ENCODE peak calls at places on chromosomes 3 and 15, in four cellular contexts. H, I, W and A are unnamed samples.
A peak's percentile ranks its signal among the peaks of the same experiment; 100 is the strongest.

GRCh38 chr3:125011941-125012340 is 43.9 kb downstream of the HEG1 start:
- DNase-seq in H (no peak), I (no peak), W (peak; percentile 40), A (no peak)

GRCh38 chr3:62939707-62940106 is 64.5 kb upstream of the CADPS start:
- DNase-seq in H (peak; percentile 68), I (no peak), W (no peak), A (no peak)

GRCh38 chr3:44058022-44058867 is 183.4 kb upstream of the TOPAZ1 start:
- DNase-seq in H (peak; percentile 18), I (no peak), W (peak; percentile 28), A (no peak)

GRCh38 chr15:66912001-66912400 is 153.4 kb upstream of the SMAD3 start:
- DNase-seq in H (no peak), I (no peak), W (no peak), A (no peak)

GRCh38 chr15:85760049-85760448 is 34.7 kb downstream of the KLHL25 start:
- DNase-seq in H (no peak), I (peak; percentile 57), W (no peak), A (no peak)

GRCh38 chr3:169861871-169862270 is 7.9 kb downstream of the LRRC31 start:
- DNase-seq in H (no peak), I (no peak), W (no peak), A (no peak)

GRCh38 chr3:173584834-173585831 is 187.6 kb downstream of the NLGN1 start:
- DNase-seq in H (peak; percentile 8), I (peak; percentile 72), W (peak; percentile 57), A (no peak)

GRCh38 chr3:134876836-134877235 is 81.8 kb downstream of the EPHB1 start:
- DNase-seq in H (no peak), I (no peak), W (no peak), A (no peak)

GRCh38 chr15:71391421-71392047 is 276.3 kb downstream of the THSD4 start:
- DNase-seq in H (no peak), I (no peak), W (no peak), A (no peak)

GRCh38 chr15:67183443-67184169 is 70.9 kb downstream of the AAGAB start:
- DNase-seq in H (no peak), I (peak; percentile 78), W (peak; percentile 78), A (no peak)

GRCh38 chr3:125054436-125055164 is 1.2 kb downstream of the HEG1 start:
- DNase-seq in H (no peak), I (no peak), W (peak; percentile 68), A (no peak)

GRCh38 chr3:14921811-14922705 is 25.3 kb upstream of the NR2C2 start:
- DNase-seq in H (no peak), I (no peak), W (peak; percentile 57), A (no peak)

GRCh38 chr3:37974121-37974927 is 16.3 kb upstream of the VILL start:
- DNase-seq in H (peak; percentile 78), I (no peak), W (peak; percentile 48), A (peak; percentile 89)

GRCh38 chr3:111159391-111159790 is 87.8 kb downstream of the NECTIN3 start:
- DNase-seq in H (no peak), I (no peak), W (peak; percentile 28), A (no peak)
- TF ChIP-seq POLR2A in H (no peak), I (no peak), W (no peak), A (no peak)

DNA sequence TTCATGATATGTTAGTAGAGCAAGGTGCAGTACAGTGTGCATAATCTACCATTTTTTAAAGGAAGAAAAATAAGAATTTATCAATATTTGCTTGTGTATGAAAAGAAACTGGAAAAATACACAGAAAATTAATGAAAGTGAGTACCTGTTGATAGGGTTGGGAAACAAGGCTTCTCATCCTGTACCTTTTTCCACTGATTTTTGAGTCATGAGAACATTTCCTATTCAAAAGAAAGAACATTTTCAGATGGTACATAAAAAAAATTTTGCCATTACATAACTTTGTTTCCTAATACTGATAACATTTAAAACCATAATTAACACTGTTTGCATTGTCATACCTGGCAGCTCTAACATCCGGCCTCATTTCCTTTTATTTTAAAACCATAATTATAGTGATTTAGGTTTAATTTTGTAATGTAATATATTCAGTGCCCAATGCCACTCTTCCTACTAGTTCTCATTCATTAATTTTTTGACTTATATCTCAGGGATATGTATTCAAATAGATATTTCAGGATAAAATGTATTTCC is 11.7 kb downstream of the NKTR start:
- DNase-seq in H (no peak), I (no peak), W (no peak), A (no peak)
- TF ChIP-seq POLR2A in H (no peak), I (no peak), W (no peak), A (no peak)

DNA sequence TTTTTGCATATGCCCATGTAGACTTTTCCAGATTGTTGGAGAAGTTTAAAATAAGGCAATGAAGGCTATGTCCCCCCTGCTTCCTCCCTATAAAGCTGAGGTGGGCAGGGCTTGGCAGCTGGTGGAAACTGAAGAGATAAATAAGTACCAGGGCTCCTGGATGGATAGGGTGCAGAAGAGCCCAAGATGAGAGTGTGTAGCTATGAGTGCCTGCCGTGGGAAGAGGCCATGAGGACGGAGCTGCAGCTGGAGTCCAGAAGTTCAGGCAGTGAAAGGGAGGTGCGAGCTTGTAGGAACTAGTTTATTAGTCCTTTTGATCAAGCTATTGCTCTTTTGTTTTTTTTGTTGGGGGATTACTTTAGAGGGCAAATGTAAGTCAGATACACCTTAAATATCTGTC is 52.4 kb downstream of the PHLDB2 start:
- DNase-seq in H (no peak), I (no peak), W (no peak), A (no peak)
- TF ChIP-seq POLR2A in H (no peak), I (no peak), W (no peak), A (no peak)

GRCh38 chr3:188946351-188946750 is 225.4 kb upstream of the TPRG1 start:
- DNase-seq in H (no peak), I (no peak), W (no peak), A (no peak)

GRCh38 chr3:188948658-188949400 is 222.9 kb upstream of the TPRG1 start:
- DNase-seq in H (peak; percentile 25), I (peak; percentile 84), W (peak; percentile 96), A (no peak)

GRCh38 chr3:188947401-188947982 is 224.3 kb upstream of the TPRG1 start:
- DNase-seq in H (peak; percentile 89), I (peak; percentile 95), W (peak; percentile 63), A (peak; percentile 83)

GRCh38 chr3:188946837-188947236 is 224.9 kb upstream of the TPRG1 start:
- DNase-seq in H (no peak), I (no peak), W (no peak), A (no peak)

GRCh38 chr3:188947983-188948657 is 223.7 kb upstream of the TPRG1 start:
- DNase-seq in H (peak; percentile 91), I (peak; percentile 99), W (peak; percentile 85), A (peak; percentile 98)
- TF ChIP-seq POLR2A in H (peak; percentile 25), I (no peak), W (no peak), A (no peak)

GRCh38 chr3:107206945-107207344 is 170.3 kb upstream of the CCDC54 start:
- DNase-seq in H (no peak), I (peak; percentile 59), W (no peak), A (no peak)

GRCh38 chr3:107204121-107204520 is 173.1 kb upstream of the CCDC54 start:
- DNase-seq in H (no peak), I (no peak), W (no peak), A (no peak)

GRCh38 chr3:107205354-107205753 is 171.9 kb upstream of the CCDC54 start:
- DNase-seq in H (no peak), I (no peak), W (no peak), A (no peak)

GRCh38 chr3:107208100-107208499 is 169.1 kb upstream of the CCDC54 start:
- DNase-seq in H (no peak), I (peak; percentile 69), W (peak; percentile 99), A (no peak)

GRCh38 chr3:107206141-107206540 is 171.1 kb upstream of the CCDC54 start:
- DNase-seq in H (no peak), I (no peak), W (peak; percentile 59), A (no peak)
- TF ChIP-seq POLR2A in H (no peak), I (no peak), W (no peak), A (no peak)

DNA sequence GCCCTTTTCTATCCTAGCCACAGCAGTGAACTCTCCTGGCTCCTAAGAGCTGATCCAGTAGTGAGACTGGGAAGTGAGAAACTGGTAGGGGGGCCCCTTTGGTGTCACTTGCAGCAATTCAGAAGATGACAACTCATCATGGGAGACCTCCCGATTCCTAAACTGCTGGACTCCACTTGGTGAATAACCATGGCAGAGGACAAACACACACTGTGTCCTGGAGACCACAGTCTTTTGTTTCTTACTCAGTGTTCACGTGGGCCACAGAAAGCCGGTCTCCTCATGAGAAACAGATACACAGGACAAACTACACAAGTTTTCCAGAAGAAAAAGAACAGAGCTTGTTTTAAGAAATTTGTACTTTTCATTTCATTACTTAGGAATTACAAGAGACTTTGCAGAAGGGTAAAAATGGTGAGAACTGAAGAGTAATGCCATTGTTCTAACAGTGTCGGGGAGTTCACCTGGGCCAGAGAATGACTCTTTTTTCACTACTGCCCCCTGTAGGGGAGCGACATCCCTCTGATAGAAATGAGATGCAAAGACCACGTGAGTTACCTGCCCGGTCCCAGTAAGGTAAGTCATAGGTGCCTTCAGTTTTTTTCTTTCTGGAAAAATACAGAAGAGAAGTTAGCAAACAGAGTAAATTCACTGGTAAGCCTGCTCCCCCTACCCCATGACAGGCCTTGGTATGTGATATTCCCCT is 38.1 kb downstream of the ST3GAL6 start:
- DNase-seq in H (no peak), I (no peak), W (no peak), A (no peak)
- TF ChIP-seq POLR2A in H (no peak), I (no peak), W (no peak), A (no peak)

GRCh38 chr3:46947545-46947899 is 29.0 kb downstream of the CCDC12 start:
- DNase-seq in H (no peak), I (no peak), W (no peak), A (no peak)
- TF ChIP-seq POLR2A in H (no peak), I (no peak), W (no peak), A (no peak)

DNA sequence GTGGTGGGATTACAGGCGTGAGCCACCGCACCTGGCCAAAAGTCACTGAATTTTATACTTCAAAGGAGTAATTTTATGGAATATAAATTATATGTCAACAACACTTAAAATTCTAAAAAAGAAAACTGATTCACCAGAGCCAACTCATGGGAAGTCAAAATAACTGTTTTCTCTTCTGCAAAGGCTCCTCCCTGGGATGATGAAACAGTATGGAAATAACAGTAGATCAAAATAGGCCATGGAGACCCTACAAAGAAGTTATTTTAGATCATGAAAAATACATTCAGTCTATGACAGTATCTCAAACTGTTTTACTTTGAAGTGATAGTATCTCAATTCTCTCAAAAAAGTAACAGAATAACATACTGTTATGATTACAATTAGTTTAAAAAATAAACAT is 102.7 kb downstream of the IGSF11 start:
- DNase-seq in H (no peak), I (no peak), W (no peak), A (no peak)
- TF ChIP-seq POLR2A in H (no peak), I (no peak), W (no peak), A (no peak)